ENCODE peak calls at places on chromosomes 11 and 22, in four cellular contexts. G, E, I and N are unnamed samples.

GRCh38 chr11:113274708-113275582 is 39.4 kb upstream of the TTC12 start:
- DNase-seq in I (peak), E (peak), G (no peak), N (peak)

GRCh38 chr11:110093407-110094297 is 460 bp downstream of the ZC3H12C start:
- DNase-seq in G (peak), E (peak), I (peak), N (peak)

GRCh38 chr11:46348986-46349401 is 1.7 kb downstream of the DGKZ start:
- DNase-seq in I (no peak), E (no peak), G (no peak), N (no peak)

GRCh38 chr11:130439160-130439519 is 9.3 kb upstream of the ADAMTS15 start:
- DNase-seq in E (no peak), I (no peak), G (no peak), N (no peak)

GRCh38 chr11:105609832-105610781 is at the start of gene GRIA4:
- DNase-seq in E (peak), I (no peak), G (no peak), N (peak)

GRCh38 chr22:46636221-46637002 is 16.2 kb downstream of the GRAMD4 start:
- DNase-seq in I (no peak), G (no peak), E (peak), N (no peak)

GRCh38 chr11:83132191-83132590 is 24.7 kb upstream of the PCF11 start:
- DNase-seq in G (no peak), E (no peak), I (no peak), N (no peak)

GRCh38 chr11:108593910-108594434 is 404 bp upstream of the EXPH5 start:
- DNase-seq in G (no peak), I (no peak), E (no peak), N (no peak)

GRCh38 chr22:48185656-48186055 is 1423.2 kb downstream of the TBC1D22A start:
- DNase-seq in I (no peak), G (no peak), E (no peak), N (peak)

GRCh38 chr11:17511571-17511970 is 32.6 kb downstream of the USH1C start:
- DNase-seq in E (no peak), I (no peak), G (no peak), N (no peak)

GRCh38 chr11:134412508-134413333 is 679 bp upstream of the B3GAT1 start:
- DNase-seq in G (no peak), I (peak), E (peak), N (peak)

GRCh38 chr11:121024989-121025388 is 1.1 kb downstream of the TBCEL start:
- DNase-seq in G (no peak), E (no peak), I (peak), N (peak)